ENCODE peak calls at places on chromosomes 12 and 14, in five cellular contexts. One of them, this sample, is unnamed.

GRCh38 chr14:63210812-63211211 is 6.6 kb downstream of the RHOJ start:
- DNase-seq in ovary: no peak
- DNase-seq in suprapubic skin: no peak
- DNase-seq in heart left ventricle: no peak
- DNase-seq in thyroid gland: no peak
- DNase-seq in this sample: no peak

GRCh38 chr12:102539651-102540553 is 59.5 kb upstream of the IGF1 start:
- DNase-seq in thyroid gland: no peak
- DNase-seq in ovary: no peak
- DNase-seq in heart left ventricle: no peak
- DNase-seq in suprapubic skin: no peak
- DNase-seq in this sample: no peak

GRCh38 chr14:22039938-22040780 is 366.5 kb upstream of the OR4E1 start:
- DNase-seq in suprapubic skin: no peak
- DNase-seq in heart left ventricle: no peak
- DNase-seq in thyroid gland: peak; percentile 61
- DNase-seq in ovary: no peak
- DNase-seq in this sample: no peak

GRCh38 chr14:88746042-88746441 is 46.7 kb downstream of the EML5 start:
- DNase-seq in thyroid gland: no peak
- DNase-seq in heart left ventricle: no peak
- DNase-seq in suprapubic skin: no peak
- DNase-seq in ovary: no peak
- DNase-seq in this sample: no peak

GRCh38 chr12:130761537-130762318 is 45.6 kb upstream of the RIMBP2 start:
- DNase-seq in ovary: peak; percentile 24
- DNase-seq in suprapubic skin: no peak
- DNase-seq in thyroid gland: peak; percentile 53
- DNase-seq in heart left ventricle: peak; percentile 32
- DNase-seq in this sample: no peak

GRCh38 chr12:49562831-49563230 is 5.1 kb downstream of the MCRS1 start:
- DNase-seq in ovary: no peak
- DNase-seq in thyroid gland: no peak
- DNase-seq in suprapubic skin: no peak
- DNase-seq in heart left ventricle: no peak
- DNase-seq in this sample: no peak

GRCh38 chr12:79451988-79452387 is 238.8 kb downstream of the PAWR start:
- DNase-seq in thyroid gland: peak; percentile 59
- DNase-seq in heart left ventricle: peak; percentile 20
- DNase-seq in ovary: peak; percentile 74
- DNase-seq in suprapubic skin: peak; percentile 80
- DNase-seq in this sample: no peak

GRCh38 chr12:117076410-117077372 is 22.5 kb downstream of the TESC start:
- DNase-seq in suprapubic skin: no peak
- DNase-seq in ovary: no peak
- DNase-seq in heart left ventricle: no peak
- DNase-seq in thyroid gland: peak; percentile 88
- DNase-seq in this sample: no peak

GRCh38 chr14:106228541-106229158 is 702.3 kb downstream of the TMEM121 start:
- DNase-seq in heart left ventricle: no peak
- DNase-seq in suprapubic skin: no peak
- DNase-seq in ovary: no peak
- DNase-seq in thyroid gland: no peak
- DNase-seq in this sample: no peak

GRCh38 chr12:118853634-118854033 is 127.7 kb upstream of the SRRM4 start:
- DNase-seq in suprapubic skin: no peak
- DNase-seq in thyroid gland: no peak
- DNase-seq in ovary: no peak
- DNase-seq in heart left ventricle: no peak
- DNase-seq in this sample: no peak

GRCh38 chr12:4416276-4416675 is 29.3 kb downstream of the FGF6 start:
- DNase-seq in ovary: no peak
- DNase-seq in thyroid gland: no peak
- DNase-seq in suprapubic skin: no peak
- DNase-seq in heart left ventricle: no peak
- DNase-seq in this sample: no peak

GRCh38 chr12:47867496-47867941 is 37.3 kb downstream of the VDR start:
- DNase-seq in ovary: no peak
- DNase-seq in suprapubic skin: no peak
- DNase-seq in thyroid gland: no peak
- DNase-seq in heart left ventricle: no peak
- DNase-seq in this sample: no peak

GRCh38 chr12:18747960-18748359 is 10.0 kb downstream of the CAPZA3 start:
- DNase-seq in suprapubic skin: no peak
- DNase-seq in heart left ventricle: no peak
- DNase-seq in thyroid gland: no peak
- DNase-seq in ovary: no peak
- DNase-seq in this sample: no peak

GRCh38 chr12:86660488-86661171 is 404.4 kb upstream of the MGAT4C start:
- DNase-seq in suprapubic skin: no peak
- DNase-seq in ovary: no peak
- DNase-seq in heart left ventricle: no peak
- DNase-seq in thyroid gland: no peak
- DNase-seq in this sample: no peak

GRCh38 chr12:59874781-59875180 is 279.0 kb downstream of the SLC16A7 start:
- DNase-seq in heart left ventricle: no peak
- DNase-seq in suprapubic skin: no peak
- DNase-seq in ovary: no peak
- DNase-seq in thyroid gland: no peak
- DNase-seq in this sample: no peak

GRCh38 chr12:99130808-99131538 is 485.9 kb downstream of the APAF1 start:
- DNase-seq in suprapubic skin: no peak
- DNase-seq in ovary: no peak
- DNase-seq in heart left ventricle: no peak
- DNase-seq in thyroid gland: no peak
- DNase-seq in this sample: no peak

GRCh38 chr14:91830777-91831176 is 36.6 kb downstream of the TC2N start:
- DNase-seq in suprapubic skin: no peak
- DNase-seq in thyroid gland: peak; percentile 90
- DNase-seq in ovary: no peak
- DNase-seq in heart left ventricle: peak; percentile 27
- DNase-seq in this sample: no peak

GRCh38 chr12:52634266-52635056 is 16.1 kb upstream of the KRT73 start:
- DNase-seq in thyroid gland: peak; percentile 97
- DNase-seq in heart left ventricle: peak; percentile 77
- DNase-seq in ovary: no peak
- DNase-seq in suprapubic skin: no peak
- DNase-seq in this sample: no peak

GRCh38 chr12:131045705-131046460 is 92.2 kb downstream of the ADGRD1 start:
- DNase-seq in thyroid gland: no peak
- DNase-seq in ovary: peak; percentile 8
- DNase-seq in heart left ventricle: no peak
- DNase-seq in suprapubic skin: peak; percentile 50
- DNase-seq in this sample: no peak

GRCh38 chr12:126309278-126309677 is 1244.0 kb downstream of the AACS start:
- DNase-seq in heart left ventricle: no peak
- DNase-seq in thyroid gland: no peak
- DNase-seq in ovary: no peak
- DNase-seq in suprapubic skin: no peak
- DNase-seq in this sample: no peak

GRCh38 chr12:20283467-20283866 is 84.9 kb upstream of the PDE3A start:
- DNase-seq in thyroid gland: no peak
- DNase-seq in heart left ventricle: no peak
- DNase-seq in suprapubic skin: no peak
- DNase-seq in ovary: no peak
- DNase-seq in this sample: no peak

GRCh38 chr12:20280515-20280914 is 87.8 kb upstream of the PDE3A start:
- DNase-seq in thyroid gland: no peak
- DNase-seq in heart left ventricle: no peak
- DNase-seq in ovary: no peak
- DNase-seq in suprapubic skin: no peak
- DNase-seq in this sample: no peak

DNA sequence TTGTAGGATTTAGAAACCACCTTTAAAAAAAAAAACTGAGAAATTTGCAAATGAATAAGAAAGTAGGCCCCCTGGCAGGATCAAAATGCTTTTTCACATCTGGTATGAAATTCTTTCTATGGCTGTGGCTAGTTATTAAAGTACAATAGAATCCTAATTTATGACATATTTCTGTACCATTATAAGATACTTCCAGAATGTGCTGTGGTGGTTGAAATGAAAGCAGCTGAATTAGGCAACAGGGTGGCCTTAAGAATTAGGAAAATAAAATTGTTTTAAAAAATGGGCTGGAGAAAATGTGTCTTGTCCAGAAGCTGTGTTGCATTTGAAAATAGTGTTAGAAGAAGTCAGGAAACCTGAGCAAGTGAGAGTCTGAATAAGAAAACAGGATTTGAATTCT is 85.9 kb upstream of the PDE3A start:
- DNase-seq in ovary: no peak
- DNase-seq in heart left ventricle: no peak
- DNase-seq in thyroid gland: no peak
- DNase-seq in suprapubic skin: no peak
- DNase-seq in this sample: no peak
- TF ChIP-seq POLR2A in ovary: no peak
- TF ChIP-seq POLR2A in heart left ventricle: no peak
- TF ChIP-seq POLR2A in thyroid gland: no peak
- TF ChIP-seq POLR2A in suprapubic skin: no peak
- TF ChIP-seq POLR2A in this sample: no peak

GRCh38 chr14:99174081-99174851 is 97.7 kb downstream of the BCL11B start:
- DNase-seq in suprapubic skin: peak; percentile 52
- DNase-seq in heart left ventricle: no peak
- DNase-seq in thyroid gland: no peak
- DNase-seq in ovary: no peak
- DNase-seq in this sample: no peak
- H3K27me3 ChIP-seq in suprapubic skin: no peaks in the 10 kb centered on the region
- H3K27me3 ChIP-seq in heart left ventricle: no peaks in the 10 kb centered on the region
- H3K27me3 ChIP-seq in thyroid gland: no peaks in the 10 kb centered on the region
- H3K27me3 ChIP-seq in ovary: no peaks in the 10 kb centered on the region
- H3K27me3 ChIP-seq in this sample: no peaks in the 10 kb centered on the region

DNA sequence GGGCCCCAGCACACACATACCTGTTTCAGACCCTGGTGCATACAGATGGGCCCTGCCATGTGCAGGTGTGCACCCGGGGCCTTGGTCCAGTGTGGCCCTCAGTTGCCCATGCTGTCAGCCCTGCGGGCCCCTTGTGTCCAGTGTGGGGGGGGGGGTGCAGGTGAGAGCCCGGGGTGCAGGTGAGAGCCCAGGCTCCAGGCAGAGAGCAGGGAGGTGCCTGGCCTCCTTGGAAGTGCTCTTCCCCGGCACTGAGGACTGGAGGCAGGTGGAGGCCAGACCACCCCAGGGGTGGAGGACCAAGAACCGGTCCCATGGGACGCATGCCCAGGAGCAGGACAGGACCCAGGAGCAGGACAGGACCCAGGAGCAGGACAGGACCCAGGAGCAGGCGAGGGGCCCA is 40.9 kb downstream of the FBRSL1 start:
- DNase-seq in heart left ventricle: no peak
- DNase-seq in ovary: no peak
- DNase-seq in thyroid gland: no peak
- DNase-seq in suprapubic skin: no peak
- DNase-seq in this sample: no peak
- H3K9me3 ChIP-seq in heart left ventricle: no peaks in the 10 kb centered on the region
- H3K9me3 ChIP-seq in ovary: no peaks in the 10 kb centered on the region
- H3K9me3 ChIP-seq in thyroid gland: no peaks in the 10 kb centered on the region
- H3K9me3 ChIP-seq in suprapubic skin: no peaks in the 10 kb centered on the region
- H3K9me3 ChIP-seq in this sample: no peaks in the 10 kb centered on the region

GRCh38 chr12:6647083-6647604 is at the start of gene ACRBP:
- DNase-seq in heart left ventricle: peak; percentile 80
- DNase-seq in ovary: peak; percentile 77
- DNase-seq in thyroid gland: peak; percentile 88
- DNase-seq in suprapubic skin: peak; percentile 85
- DNase-seq in this sample: no peak
- TF ChIP-seq POLR2A in heart left ventricle: no peak
- TF ChIP-seq POLR2A in ovary: no peak
- TF ChIP-seq POLR2A in thyroid gland: peak; percentile 62
- TF ChIP-seq POLR2A in suprapubic skin: no peak
- TF ChIP-seq POLR2A in this sample: no peak